ENCODE peak calls at places on chromosome 20, in six cellular contexts. One of them, this sample, is unnamed. For H3K27me3, the result is how much of the 10 kb centered on the place peaks cover.

GRCh38 chr20:55888655-55889054 is 116.7 kb downstream of the CBLN4 start:
- DNase-seq in MM.1S: no peak
- DNase-seq in neural progenitor cell: no peak
- DNase-seq in CD8-positive, alpha-beta memory T cell: no peak
- DNase-seq in CD4-positive, alpha-beta memory T cell: no peak
- DNase-seq in CD8-positive, alpha-beta T cell: no peak
- DNase-seq in this sample: no peak

GRCh38 chr20:42886046-42886445 is 303.7 kb downstream of the PTPRT start:
- DNase-seq in MM.1S: no peak
- DNase-seq in neural progenitor cell: no peak
- DNase-seq in CD8-positive, alpha-beta memory T cell: no peak
- DNase-seq in CD4-positive, alpha-beta memory T cell: no peak
- DNase-seq in CD8-positive, alpha-beta T cell: no peak
- DNase-seq in this sample: no peak

GRCh38 chr20:57760698-57761412 is 51.0 kb upstream of the PMEPA1 start:
- DNase-seq in MM.1S: no peak
- DNase-seq in neural progenitor cell: no peak
- DNase-seq in CD8-positive, alpha-beta memory T cell: no peak
- DNase-seq in CD4-positive, alpha-beta memory T cell: no peak
- DNase-seq in CD8-positive, alpha-beta T cell: no peak
- DNase-seq in this sample: no peak

GRCh38 chr20:57315964-57316480 is 13.6 kb upstream of the SPO11 start:
- DNase-seq in MM.1S: no peak
- DNase-seq in neural progenitor cell: no peak
- DNase-seq in CD8-positive, alpha-beta memory T cell: no peak
- DNase-seq in CD4-positive, alpha-beta memory T cell: no peak
- DNase-seq in CD8-positive, alpha-beta T cell: no peak
- DNase-seq in this sample: no peak

GRCh38 chr20:5109276-5109675 is 10.5 kb downstream of the PCNA start:
- DNase-seq in MM.1S: no peak
- DNase-seq in neural progenitor cell: no peak
- DNase-seq in CD8-positive, alpha-beta memory T cell: no peak
- DNase-seq in CD4-positive, alpha-beta memory T cell: no peak
- DNase-seq in CD8-positive, alpha-beta T cell: no peak
- DNase-seq in this sample: no peak

GRCh38 chr20:17863577-17864292 is 104.9 kb downstream of the SNX5 start:
- DNase-seq in MM.1S: no peak
- DNase-seq in neural progenitor cell: no peak
- DNase-seq in CD8-positive, alpha-beta memory T cell: no peak
- DNase-seq in CD4-positive, alpha-beta memory T cell: no peak
- DNase-seq in CD8-positive, alpha-beta T cell: no peak
- DNase-seq in this sample: no peak

GRCh38 chr20:4730782-4731181 is 9.1 kb downstream of the PRND start:
- DNase-seq in MM.1S: no peak
- DNase-seq in neural progenitor cell: peak
- DNase-seq in CD8-positive, alpha-beta memory T cell: no peak
- DNase-seq in CD4-positive, alpha-beta memory T cell: no peak
- DNase-seq in CD8-positive, alpha-beta T cell: no peak
- DNase-seq in this sample: no peak

GRCh38 chr20:58216334-58216733 is 12.1 kb downstream of the ANKRD60 start:
- DNase-seq in MM.1S: no peak
- DNase-seq in neural progenitor cell: no peak
- DNase-seq in CD8-positive, alpha-beta memory T cell: no peak
- DNase-seq in CD4-positive, alpha-beta memory T cell: no peak
- DNase-seq in CD8-positive, alpha-beta T cell: no peak
- DNase-seq in this sample: no peak

GRCh38 chr20:44489223-44489622 is 13.5 kb downstream of the TTPAL start:
- DNase-seq in MM.1S: no peak
- DNase-seq in neural progenitor cell: no peak
- DNase-seq in CD8-positive, alpha-beta memory T cell: no peak
- DNase-seq in CD4-positive, alpha-beta memory T cell: no peak
- DNase-seq in CD8-positive, alpha-beta T cell: no peak
- DNase-seq in this sample: no peak

GRCh38 chr20:25439328-25439727 is 31.9 kb downstream of the GINS1 start:
- DNase-seq in MM.1S: peak
- DNase-seq in neural progenitor cell: no peak
- DNase-seq in CD8-positive, alpha-beta memory T cell: no peak
- DNase-seq in CD4-positive, alpha-beta memory T cell: no peak
- DNase-seq in CD8-positive, alpha-beta T cell: no peak
- DNase-seq in this sample: peak

GRCh38 chr20:3407426-3408250 is at the start of gene DNAAF9:
- DNase-seq in MM.1S: peak
- DNase-seq in neural progenitor cell: peak
- DNase-seq in CD8-positive, alpha-beta memory T cell: peak
- DNase-seq in CD4-positive, alpha-beta memory T cell: peak
- DNase-seq in CD8-positive, alpha-beta T cell: peak
- DNase-seq in this sample: peak

GRCh38 chr20:56646599-56646998 is 17.5 kb downstream of the TFAP2C start:
- DNase-seq in MM.1S: no peak
- DNase-seq in neural progenitor cell: no peak
- DNase-seq in CD8-positive, alpha-beta memory T cell: no peak
- DNase-seq in CD4-positive, alpha-beta memory T cell: no peak
- DNase-seq in CD8-positive, alpha-beta T cell: no peak
- DNase-seq in this sample: no peak

GRCh38 chr20:22929661-22930060 is 105.5 kb upstream of the SSTR4 start:
- DNase-seq in MM.1S: no peak
- DNase-seq in neural progenitor cell: no peak
- DNase-seq in CD8-positive, alpha-beta memory T cell: no peak
- DNase-seq in CD4-positive, alpha-beta memory T cell: no peak
- DNase-seq in CD8-positive, alpha-beta T cell: no peak
- DNase-seq in this sample: no peak

GRCh38 chr20:23920408-23920780 is 40.8 kb upstream of the CST5 start:
- DNase-seq in MM.1S: no peak
- DNase-seq in neural progenitor cell: no peak
- DNase-seq in CD8-positive, alpha-beta memory T cell: no peak
- DNase-seq in CD4-positive, alpha-beta memory T cell: no peak
- DNase-seq in CD8-positive, alpha-beta T cell: no peak
- DNase-seq in this sample: no peak

GRCh38 chr20:1800777-1801176 is 94.4 kb upstream of the SIRPA start:
- DNase-seq in MM.1S: peak
- DNase-seq in neural progenitor cell: peak
- DNase-seq in CD8-positive, alpha-beta memory T cell: no peak
- DNase-seq in CD4-positive, alpha-beta memory T cell: no peak
- DNase-seq in CD8-positive, alpha-beta T cell: no peak
- DNase-seq in this sample: no peak

GRCh38 chr20:34705383-34706021 is 1.4 kb downstream of the TP53INP2 start:
- DNase-seq in MM.1S: no peak
- DNase-seq in neural progenitor cell: no peak
- DNase-seq in CD8-positive, alpha-beta memory T cell: no peak
- DNase-seq in CD4-positive, alpha-beta memory T cell: no peak
- DNase-seq in CD8-positive, alpha-beta T cell: no peak
- DNase-seq in this sample: no peak

GRCh38 chr20:33518071-33518470 is 28.2 kb downstream of the CBFA2T2 start:
- DNase-seq in MM.1S: no peak
- DNase-seq in neural progenitor cell: peak
- DNase-seq in CD8-positive, alpha-beta memory T cell: no peak
- DNase-seq in CD4-positive, alpha-beta memory T cell: no peak
- DNase-seq in CD8-positive, alpha-beta T cell: no peak
- DNase-seq in this sample: no peak

GRCh38 chr20:31933698-31934097 is 18.1 kb downstream of the PDRG1 start:
- DNase-seq in MM.1S: no peak
- DNase-seq in neural progenitor cell: no peak
- DNase-seq in CD8-positive, alpha-beta memory T cell: no peak
- DNase-seq in CD4-positive, alpha-beta memory T cell: no peak
- DNase-seq in CD8-positive, alpha-beta T cell: no peak
- DNase-seq in this sample: no peak

DNA sequence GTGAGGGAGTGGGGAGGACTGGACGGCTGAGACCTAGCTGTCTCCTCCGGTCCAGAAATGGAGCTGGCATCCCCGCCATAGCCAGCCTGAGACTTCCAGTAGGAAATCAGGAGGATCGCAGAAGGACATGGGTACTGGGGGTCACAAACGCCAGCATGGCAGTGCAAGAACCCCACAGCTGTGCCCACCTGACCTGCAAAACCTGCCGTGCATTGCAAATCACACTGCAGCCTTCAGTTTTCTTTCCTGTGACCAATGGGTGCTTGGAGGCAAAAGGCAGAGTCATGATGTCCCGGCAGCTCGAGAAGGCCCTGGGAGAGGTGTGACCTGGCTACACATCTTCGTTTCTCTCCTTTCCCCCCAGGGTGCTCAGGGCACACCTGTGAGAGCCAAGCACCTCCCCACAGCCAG is 23.3 kb upstream of the PHACTR3 start:
- DNase-seq in MM.1S: no peak
- DNase-seq in neural progenitor cell: no peak
- DNase-seq in CD8-positive, alpha-beta memory T cell: no peak
- DNase-seq in CD4-positive, alpha-beta memory T cell: no peak
- DNase-seq in CD8-positive, alpha-beta T cell: no peak
- DNase-seq in this sample: no peak
- H3K27me3 ChIP-seq in MM.1S: half or more
- H3K27me3 ChIP-seq in neural progenitor cell: half or more
- H3K27me3 ChIP-seq in CD8-positive, alpha-beta memory T cell: under half
- H3K27me3 ChIP-seq in CD4-positive, alpha-beta memory T cell: under half
- H3K27me3 ChIP-seq in CD8-positive, alpha-beta T cell: under half
- H3K27me3 ChIP-seq in this sample: under half

GRCh38 chr20:37356387-37356786 is 10.4 kb downstream of the SRC start:
- DNase-seq in MM.1S: no peak
- DNase-seq in neural progenitor cell: no peak
- DNase-seq in CD8-positive, alpha-beta memory T cell: no peak
- DNase-seq in CD4-positive, alpha-beta memory T cell: no peak
- DNase-seq in CD8-positive, alpha-beta T cell: no peak
- DNase-seq in this sample: peak

GRCh38 chr20:37354210-37355195 is 8.6 kb downstream of the SRC start:
- DNase-seq in MM.1S: no peak
- DNase-seq in neural progenitor cell: no peak
- DNase-seq in CD8-positive, alpha-beta memory T cell: no peak
- DNase-seq in CD4-positive, alpha-beta memory T cell: no peak
- DNase-seq in CD8-positive, alpha-beta T cell: no peak
- DNase-seq in this sample: no peak

GRCh38 chr20:37353285-37353849 is 7.4 kb downstream of the SRC start:
- DNase-seq in MM.1S: no peak
- DNase-seq in neural progenitor cell: no peak
- DNase-seq in CD8-positive, alpha-beta memory T cell: no peak
- DNase-seq in CD4-positive, alpha-beta memory T cell: no peak
- DNase-seq in CD8-positive, alpha-beta T cell: no peak
- DNase-seq in this sample: no peak

GRCh38 chr20:37356961-37357371 is 11.0 kb downstream of the SRC start:
- DNase-seq in MM.1S: no peak
- DNase-seq in neural progenitor cell: no peak
- DNase-seq in CD8-positive, alpha-beta memory T cell: no peak
- DNase-seq in CD4-positive, alpha-beta memory T cell: no peak
- DNase-seq in CD8-positive, alpha-beta T cell: no peak
- DNase-seq in this sample: no peak

DNA sequence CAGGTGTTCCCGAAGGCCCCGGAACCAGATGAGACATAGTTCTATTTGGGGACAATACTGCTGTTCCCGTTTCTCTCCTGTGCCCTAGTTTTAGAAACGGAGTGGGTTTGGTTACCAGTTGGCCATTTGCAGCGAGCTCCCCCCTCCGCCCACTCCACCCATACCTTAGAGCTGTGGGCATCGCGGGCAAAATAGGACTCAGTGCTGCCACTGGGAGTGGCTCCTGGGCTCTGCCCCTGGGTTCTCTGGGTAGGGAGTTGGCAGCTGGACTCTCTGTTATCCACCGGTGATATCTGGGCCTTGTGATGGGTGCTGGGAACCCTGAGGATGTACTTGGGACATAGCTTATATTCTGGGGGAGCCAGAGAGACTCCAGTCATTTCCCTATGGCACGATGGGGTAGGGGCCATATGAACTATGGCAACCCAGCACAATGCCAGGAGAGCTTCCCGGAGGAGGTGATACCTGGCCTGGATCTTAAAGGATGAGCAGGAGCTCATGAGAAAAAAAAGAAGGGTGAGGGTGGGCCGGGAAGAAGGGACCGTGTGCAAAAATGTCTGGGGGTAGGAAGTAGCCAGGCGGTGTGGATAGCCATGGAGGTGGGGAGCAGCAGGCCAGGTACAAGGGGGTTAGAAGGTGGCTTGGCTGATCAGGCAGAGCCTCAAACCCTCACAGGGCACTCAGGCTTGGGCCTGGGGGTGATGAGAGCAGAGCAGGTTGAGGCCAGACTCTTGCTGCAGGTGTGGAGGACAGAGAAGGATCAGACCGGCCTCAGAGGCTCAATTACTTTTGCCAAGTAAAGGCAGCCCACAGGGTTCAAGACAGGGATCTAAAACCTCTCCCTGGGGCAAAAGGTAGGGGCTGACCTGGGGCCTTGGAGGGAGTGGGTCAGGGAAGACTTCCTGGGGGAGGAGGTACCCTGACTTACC is 9.6 kb downstream of the SRC start:
- DNase-seq in MM.1S: no peak
- DNase-seq in neural progenitor cell: no peak
- DNase-seq in CD8-positive, alpha-beta memory T cell: no peak
- DNase-seq in CD4-positive, alpha-beta memory T cell: no peak
- DNase-seq in CD8-positive, alpha-beta T cell: no peak
- DNase-seq in this sample: no peak
- H3K27ac ChIP-seq in MM.1S: no peak
- H3K27ac ChIP-seq in neural progenitor cell: no peak
- H3K27ac ChIP-seq in CD8-positive, alpha-beta memory T cell: no peak
- H3K27ac ChIP-seq in CD4-positive, alpha-beta memory T cell: no peak
- H3K27ac ChIP-seq in CD8-positive, alpha-beta T cell: no peak
- H3K27ac ChIP-seq in this sample: no peak

DNA sequence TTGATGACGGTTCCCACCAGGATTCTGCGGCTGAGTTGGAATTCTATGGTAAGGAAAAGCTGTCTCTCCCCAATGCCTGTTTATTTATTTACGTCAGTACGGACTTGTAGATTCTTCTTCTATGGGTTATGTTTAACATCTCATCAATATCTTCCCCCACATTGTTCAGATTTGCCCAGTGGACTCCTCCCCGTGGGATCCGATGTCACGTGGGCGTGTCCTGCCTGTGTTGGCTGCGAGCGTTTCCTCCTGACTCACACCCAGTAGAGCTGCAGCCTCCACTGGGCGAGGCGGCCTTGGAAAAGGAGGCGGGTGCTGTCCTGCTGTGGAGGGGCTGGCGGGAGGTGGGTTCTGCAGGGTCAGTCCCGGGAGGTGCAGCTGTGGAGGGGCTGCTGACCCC is 46.8 kb upstream of the SLCO4A1 start:
- DNase-seq in MM.1S: no peak
- DNase-seq in neural progenitor cell: no peak
- DNase-seq in CD8-positive, alpha-beta memory T cell: no peak
- DNase-seq in CD4-positive, alpha-beta memory T cell: no peak
- DNase-seq in CD8-positive, alpha-beta T cell: no peak
- DNase-seq in this sample: no peak
- H3K27me3 ChIP-seq in MM.1S: half or more
- H3K27me3 ChIP-seq in neural progenitor cell: under half
- H3K27me3 ChIP-seq in CD8-positive, alpha-beta memory T cell: under half
- H3K27me3 ChIP-seq in CD4-positive, alpha-beta memory T cell: under half
- H3K27me3 ChIP-seq in CD8-positive, alpha-beta T cell: under half
- H3K27me3 ChIP-seq in this sample: under half

GRCh38 chr20:47718398-47718797 is 66.9 kb downstream of the SULF2 start:
- DNase-seq in MM.1S: no peak
- DNase-seq in neural progenitor cell: no peak
- DNase-seq in CD8-positive, alpha-beta memory T cell: no peak
- DNase-seq in CD4-positive, alpha-beta memory T cell: no peak
- DNase-seq in CD8-positive, alpha-beta T cell: no peak
- DNase-seq in this sample: no peak

GRCh38 chr20:47723322-47723721 is 62.0 kb downstream of the SULF2 start:
- DNase-seq in MM.1S: no peak
- DNase-seq in neural progenitor cell: no peak
- DNase-seq in CD8-positive, alpha-beta memory T cell: no peak
- DNase-seq in CD4-positive, alpha-beta memory T cell: no peak
- DNase-seq in CD8-positive, alpha-beta T cell: no peak
- DNase-seq in this sample: no peak

GRCh38 chr20:47719625-47720024 is 65.7 kb downstream of the SULF2 start:
- DNase-seq in MM.1S: no peak
- DNase-seq in neural progenitor cell: no peak
- DNase-seq in CD8-positive, alpha-beta memory T cell: no peak
- DNase-seq in CD4-positive, alpha-beta memory T cell: no peak
- DNase-seq in CD8-positive, alpha-beta T cell: no peak
- DNase-seq in this sample: no peak

GRCh38 chr20:47719211-47719610 is 66.1 kb downstream of the SULF2 start:
- DNase-seq in MM.1S: no peak
- DNase-seq in neural progenitor cell: no peak
- DNase-seq in CD8-positive, alpha-beta memory T cell: no peak
- DNase-seq in CD4-positive, alpha-beta memory T cell: no peak
- DNase-seq in CD8-positive, alpha-beta T cell: no peak
- DNase-seq in this sample: no peak

GRCh38 chr20:47720636-47721427 is 64.4 kb downstream of the SULF2 start:
- DNase-seq in MM.1S: no peak
- DNase-seq in neural progenitor cell: no peak
- DNase-seq in CD8-positive, alpha-beta memory T cell: no peak
- DNase-seq in CD4-positive, alpha-beta memory T cell: no peak
- DNase-seq in CD8-positive, alpha-beta T cell: no peak
- DNase-seq in this sample: no peak
- H3K27ac ChIP-seq in MM.1S: no peak
- H3K27ac ChIP-seq in neural progenitor cell: no peak
- H3K27ac ChIP-seq in CD8-positive, alpha-beta memory T cell: no peak
- H3K27ac ChIP-seq in CD4-positive, alpha-beta memory T cell: no peak
- H3K27ac ChIP-seq in CD8-positive, alpha-beta T cell: no peak
- H3K27ac ChIP-seq in this sample: no peak

This sample was measured in HL-60.